ENCODE peak calls at places on chromosomes 4 and X, in four cellular contexts. R is endothelial cell of umbilical vein; V is activated gamma-delta T cell treated with anti-CD3 and anti-CD28 coated beads, Interleukin-2, amount 50 U/mL, for 16 hours; H is dorsolateral prefrontal cortex. W is an unnamed sample.

GRCh38 chrX:111090458-111090857 is 5.5 kb upstream of the PAK3 start:
- DNase-seq in H (no peak), V (no peak), R (no peak), W (no peak)

GRCh38 chrX:98897191-98897590 is 1512.9 kb downstream of the PCDH19 start:
- DNase-seq in V (no peak), R (no peak), H (no peak), W (no peak)

GRCh38 chr4:173499568-173500535 is 30.2 kb downstream of the HAND2 start:
- DNase-seq in R (no peak), H (no peak), V (no peak), W (no peak)

GRCh38 chr4:45241976-45242375 is 515.6 kb upstream of the GNPDA2 start:
- DNase-seq in R (no peak), H (no peak), V (no peak), W (no peak)

GRCh38 chrX:38205037-38205436 is 15.6 kb downstream of the SRPX start:
- DNase-seq in V (no peak), H (no peak), R (no peak), W (no peak)

GRCh38 chrX:74280759-74281158 is 23.2 kb upstream of the ZCCHC13 start:
- DNase-seq in R (no peak), H (no peak), V (no peak), W (no peak)

GRCh38 chrX:2243913-2244460 is 256.8 kb downstream of the DHRSX start:
- DNase-seq in V (no peak), R (no peak), H (no peak), W (no peak)

GRCh38 chr4:16532240-16532990 is 306.1 kb upstream of the TAPT1 start:
- DNase-seq in H (no peak), R (peak), V (no peak), W (no peak)

GRCh38 chr4:7447236-7447635 is 12.5 kb upstream of the PSAPL1 start:
- DNase-seq in V (no peak), H (no peak), R (no peak), W (no peak)

GRCh38 chr4:40990899-40991265 is 223.5 kb downstream of the APBB2 start:
- DNase-seq in V (no peak), R (no peak), H (no peak), W (no peak)

GRCh38 chr4:142353149-142353738 is 492.9 kb downstream of the INPP4B start:
- DNase-seq in R (peak), H (no peak), V (no peak), W (no peak)

GRCh38 chrX:3518870-3519269 is 172.4 kb upstream of the MXRA5 start:
- DNase-seq in R (no peak), H (no peak), V (no peak), W (no peak)

GRCh38 chr4:53702334-53703266 is 111.3 kb upstream of the LNX1 start:
- DNase-seq in R (peak), V (no peak), H (peak), W (peak)

GRCh38 chr4:119103263-119103662 is 32.4 kb upstream of the MYOZ2 start:
- DNase-seq in R (peak), H (no peak), V (no peak), W (no peak)

GRCh38 chrX:152072236-152072635 is 66.1 kb downstream of the MAGEA10 start:
- DNase-seq in H (no peak), V (no peak), R (peak), W (no peak)

GRCh38 chrX:120517936-120518335 is 42.8 kb downstream of the CUL4B start:
- DNase-seq in R (peak), V (no peak), H (no peak), W (no peak)

GRCh38 chr4:177315767-177316490 is 6.3 kb downstream of the NEIL3 start:
- DNase-seq in V (no peak), R (no peak), H (no peak), W (no peak)

GRCh38 chr4:33493231-33493630 is 2751.1 kb downstream of the ARAP2 start:
- DNase-seq in R (no peak), H (no peak), V (no peak), W (no peak)

GRCh38 chr4:10272511-10272910 is 155.9 kb upstream of the WDR1 start:
- DNase-seq in H (no peak), V (no peak), R (no peak), W (no peak)

GRCh38 chr4:37989398-37990260 is 29.4 kb downstream of the PTTG2 start:
- DNase-seq in R (peak), V (no peak), H (no peak), W (no peak)

GRCh38 chr4:26289421-26289820 is 31.4 kb upstream of the RBPJ start:
- DNase-seq in H (no peak), R (no peak), V (no peak), W (no peak)